ENCODE peak calls at places on chromosome 2, in ten cellular contexts. Q is left cardiac atrium; A is COR-L47; U is AG10803; E is IMR-90; H is left ventricle myocardium superior; Y is Peyer's patch; V is nucleus accumbens; J is small intestine; I is activated CD4-positive, CD25-positive, alpha-beta regulatory T cell treated with anti-CD3 and anti-CD28 coated beads, Interleukin-2, amount 50 U/mL, for 72 hours. T is an unnamed sample.

GRCh38 chr2:127810156-127810636 is 775 bp downstream of the WDR33 start:
- DNase-seq in V (no peak), A (no peak), Q (no peak), U (peak; percentile 21), J (peak; percentile 40), I (no peak), Y (peak; percentile 24), E (peak; percentile 28), H (no peak), T (no peak)

GRCh38 chr2:165015052-165015642 is 59.8 kb upstream of the SLC38A11 start:
- DNase-seq in H (peak; percentile 69), Q (peak; percentile 64), I (peak; percentile 62), U (peak; percentile 57), J (peak; percentile 56), V (no peak), A (peak; percentile 65), Y (peak; percentile 72), E (peak; percentile 59), T (peak; percentile 47)

GRCh38 chr2:117785740-117786139 is 28.8 kb upstream of the DDX18 start:
- DNase-seq in U (peak; percentile 49), A (peak; percentile 71), V (no peak), I (no peak), E (peak; percentile 37), J (peak; percentile 53), Q (no peak), Y (no peak), H (no peak), T (peak; percentile 10)

GRCh38 chr2:157900684-157901083 is 24.6 kb upstream of the ACVR1 start:
- DNase-seq in H (no peak), V (no peak), Y (no peak), U (no peak), E (no peak), J (no peak), I (no peak), Q (no peak), A (no peak), T (no peak)

GRCh38 chr2:238097988-238098853 is 1.9 kb upstream of the ESPNL start:
- DNase-seq in H (peak; percentile 64), E (no peak), J (peak; percentile 96), A (no peak), V (no peak), I (no peak), Y (peak; percentile 69), Q (peak; percentile 82), U (peak; percentile 38), T (peak; percentile 91)

GRCh38 chr2:25920326-25920725 is 42.0 kb upstream of the ASXL2 start:
- DNase-seq in A (no peak), V (no peak), Y (no peak), H (no peak), J (no peak), E (peak; percentile 87), Q (no peak), I (no peak), U (peak; percentile 73), T (peak; percentile 48)

GRCh38 chr2:12897181-12897580 is 180.4 kb downstream of the TRIB2 start:
- DNase-seq in Q (no peak), U (no peak), I (no peak), J (peak; percentile 39), H (no peak), A (no peak), Y (no peak), V (no peak), E (no peak), T (no peak)

GRCh38 chr2:5140367-5140766 is 551.8 kb upstream of the SOX11 start:
- DNase-seq in Q (no peak), Y (no peak), J (no peak), V (no peak), A (no peak), E (no peak), I (no peak), H (no peak), U (no peak), T (peak; percentile 12)

GRCh38 chr2:3079466-3079865 is 298.2 kb downstream of the EIPR1 start:
- DNase-seq in J (no peak), E (no peak), H (no peak), A (no peak), V (no peak), Y (no peak), Q (no peak), I (no peak), U (no peak), T (no peak)

GRCh38 chr2:160028431-160029269 is 33.8 kb downstream of the PLA2R1 start:
- DNase-seq in V (no peak), I (no peak), H (no peak), Y (no peak), A (no peak), E (peak; percentile 58), Q (no peak), J (no peak), U (peak; percentile 59), T (no peak)

GRCh38 chr2:149431337-149431736 is 101.0 kb downstream of the LYPD6 start:
- DNase-seq in J (no peak), E (peak; percentile 47), A (no peak), V (no peak), I (no peak), H (no peak), Q (no peak), U (peak; percentile 50), Y (no peak), T (no peak)

GRCh38 chr2:190930411-190930810 is 49.8 kb downstream of the GLS start:
- DNase-seq in E (no peak), V (no peak), J (no peak), U (no peak), A (no peak), Y (no peak), Q (no peak), I (no peak), H (no peak), T (peak; percentile 76)

GRCh38 chr2:219423656-219424378 is 5.6 kb downstream of the DES start:
- DNase-seq in V (no peak), U (no peak), J (no peak), I (no peak), H (no peak), Y (no peak), E (no peak), Q (no peak), A (no peak), T (no peak)

GRCh38 chr2:11157296-11157695 is 2.0 kb downstream of the SLC66A3 start:
- DNase-seq in Q (no peak), Y (no peak), H (no peak), U (no peak), I (no peak), A (no peak), V (no peak), J (no peak), E (no peak), T (no peak)

GRCh38 chr2:129334696-129335095 is 644.8 kb upstream of the RAB6C start:
- DNase-seq in U (no peak), E (no peak), Y (no peak), H (peak; percentile 74), J (no peak), V (no peak), I (no peak), Q (no peak), A (no peak), T (no peak)

GRCh38 chr2:174341301-174341994 is 6.7 kb downstream of the SP9 start:
- DNase-seq in V (peak; percentile 47), H (peak; percentile 92), E (peak; percentile 78), J (peak; percentile 75), I (peak; percentile 91), A (peak; percentile 75), U (peak; percentile 80), Q (peak; percentile 85), Y (peak; percentile 74), T (peak; percentile 70)

GRCh38 chr2:9291331-9291730 is 84.7 kb downstream of the ASAP2 start:
- DNase-seq in A (no peak), I (no peak), E (peak; percentile 38), U (no peak), H (no peak), Q (no peak), J (no peak), Y (no peak), V (no peak), T (no peak)

GRCh38 chr2:42974697-42975357 is 182.4 kb upstream of the HAAO start:
- DNase-seq in U (peak; percentile 65), V (no peak), E (peak; percentile 63), I (peak; percentile 56), Q (peak; percentile 80), H (peak; percentile 89), Y (peak; percentile 79), A (peak; percentile 8), J (peak; percentile 54), T (peak; percentile 41)

GRCh38 chr2:54960118-54960517 is 90.1 kb downstream of the RTN4 start:
- DNase-seq in A (no peak), Y (no peak), V (no peak), Q (no peak), E (no peak), H (no peak), U (no peak), J (no peak), I (no peak), T (no peak)

GRCh38 chr2:161102770-161103450 is 57.3 kb upstream of the TANK start:
- DNase-seq in U (peak; percentile 31), V (no peak), A (no peak), H (no peak), J (no peak), E (peak; percentile 11), I (no peak), Y (no peak), Q (no peak), T (no peak)

GRCh38 chr2:229910832-229911412 is 10.9 kb downstream of the TRIP12 start:
- DNase-seq in U (no peak), Q (no peak), Y (no peak), I (no peak), A (no peak), E (no peak), H (no peak), J (peak; percentile 70), V (no peak), T (peak; percentile 19)

GRCh38 chr2:177396630-177397460 is 4.3 kb downstream of the AGPS start:
- DNase-seq in J (no peak), Q (no peak), E (peak; percentile 69), I (no peak), A (no peak), V (no peak), H (no peak), U (peak; percentile 78), Y (no peak), T (peak; percentile 86)

GRCh38 chr2:22737144-22737543 is 647.8 kb upstream of the KLHL29 start:
- DNase-seq in Q (no peak), V (no peak), H (no peak), E (no peak), I (no peak), Y (no peak), A (no peak), U (no peak), J (no peak), T (no peak)

GRCh38 chr2:8162602-8163001 is 519.3 kb upstream of the ID2 start:
- DNase-seq in Q (no peak), U (no peak), E (no peak), A (no peak), H (no peak), I (no peak), Y (no peak), J (no peak), V (no peak), T (no peak)

GRCh38 chr2:102028470-102028869 is 36.7 kb downstream of the IL1R2 start:
- DNase-seq in E (no peak), Q (no peak), J (no peak), V (no peak), H (no peak), A (no peak), I (no peak), U (no peak), Y (no peak), T (no peak)

GRCh38 chr2:215409331-215410127 is 26.3 kb downstream of the FN1 start:
- DNase-seq in Y (no peak), V (no peak), A (no peak), J (no peak), U (no peak), Q (no peak), H (no peak), E (peak; percentile 57), I (no peak), T (no peak)

GRCh38 chr2:234630676-234631350 is 133.9 kb upstream of the ARL4C start:
- DNase-seq in Q (no peak), A (no peak), U (peak; percentile 25), J (no peak), H (no peak), E (peak; percentile 43), V (no peak), I (no peak), Y (no peak), T (no peak)

GRCh38 chr2:234676109-234676858 is 179.4 kb upstream of the ARL4C start:
- DNase-seq in Q (no peak), J (no peak), Y (no peak), A (peak; percentile 75), H (no peak), U (no peak), E (no peak), I (no peak), V (no peak), T (no peak)